ENCODE peak calls at places on chromosomes 12 and 14, in seven cellular contexts. S is ELR; H is PC-3; X is activated CD4-positive, alpha-beta T cell treated with anti-CD3 and anti-CD28 coated beads for 36 hours; A is SIG-M5; K is CD8-positive, alpha-beta T cell; R is germinal center. Q is an unnamed sample.

GRCh38 chr12:27480031-27480430 is 33.5 kb downstream of the SMCO2 start:
- DNase-seq in H (no peak), S (no peak), X (no peak), K (no peak), R (no peak), A (no peak), Q (no peak)

GRCh38 chr12:120982659-120983058 is 4.3 kb downstream of the HNF1A start:
- DNase-seq in H (no peak), S (no peak), A (no peak), X (no peak), K (no peak), R (no peak), Q (no peak)

GRCh38 chr14:48703728-48704467 is 882.3 kb downstream of the RPS29 start:
- DNase-seq in A (no peak), K (no peak), X (no peak), S (no peak), H (no peak), R (no peak), Q (no peak)

GRCh38 chr12:57430117-57430930 is 519 bp downstream of the R3HDM2 start:
- DNase-seq in H (peak), K (peak), R (no peak), S (no peak), X (peak), A (no peak), Q (peak)

GRCh38 chr12:96434107-96434506 is 33.9 kb upstream of the CDK17 start:
- DNase-seq in X (peak), A (peak), S (peak), R (no peak), H (no peak), K (peak), Q (peak)

GRCh38 chr12:125079943-125080645 is 14.9 kb downstream of the AACS start:
- DNase-seq in S (no peak), A (no peak), K (no peak), X (no peak), R (no peak), H (no peak), Q (no peak)

GRCh38 chr12:49582201-49582600 is 14.3 kb upstream of the MCRS1 start:
- DNase-seq in K (no peak), A (no peak), R (no peak), H (no peak), X (no peak), S (no peak), Q (no peak)

GRCh38 chr12:55899035-55899434 is 28.7 kb downstream of the PYM1 start:
- DNase-seq in X (peak), A (no peak), S (peak), H (no peak), K (no peak), R (no peak), Q (peak)

GRCh38 chr14:99188721-99189120 is 83.3 kb downstream of the BCL11B start:
- DNase-seq in H (no peak), A (no peak), S (no peak), R (no peak), X (peak), K (peak), Q (peak)

GRCh38 chr12:51661836-51662235 is 70.8 kb downstream of the SCN8A start:
- DNase-seq in S (no peak), K (no peak), A (no peak), X (no peak), H (no peak), R (no peak), Q (no peak)

GRCh38 chr14:103280278-103280917 is 53.6 kb upstream of the EIF5 start:
- DNase-seq in R (no peak), S (no peak), A (no peak), K (no peak), X (no peak), H (no peak), Q (no peak)

GRCh38 chr12:79407671-79408622 is 282.8 kb downstream of the PAWR start:
- DNase-seq in X (peak), A (no peak), R (peak), S (peak), H (peak), K (no peak), Q (peak)

GRCh38 chr14:100873083-100873482 is 30.4 kb downstream of the RTL1 start:
- DNase-seq in S (peak), X (no peak), R (no peak), H (no peak), A (no peak), K (no peak), Q (no peak)

GRCh38 chr12:64085154-64085553 is 136.9 kb downstream of the KICS2 start:
- DNase-seq in A (no peak), R (no peak), S (no peak), K (no peak), X (no peak), H (no peak), Q (no peak)

GRCh38 chr12:87930033-87930432 is 99.2 kb downstream of the C12orf50 start:
- DNase-seq in A (no peak), H (peak), R (no peak), K (no peak), S (peak), X (no peak), Q (no peak)

GRCh38 chr14:100661340-100661712 is 65.4 kb upstream of the DLK1 start:
- DNase-seq in H (no peak), R (no peak), A (no peak), X (no peak), S (no peak), K (no peak), Q (no peak)

GRCh38 chr14:81219821-81220487 is 805 bp downstream of the GTF2A1 start:
- DNase-seq in R (peak), H (peak), A (no peak), S (peak), K (peak), X (peak), Q (peak)

GRCh38 chr14:56195219-56195618 is 77.0 kb downstream of the PELI2 start:
- DNase-seq in R (no peak), A (no peak), K (no peak), H (no peak), S (no peak), X (no peak), Q (no peak)

GRCh38 chr12:113561381-113561780 is 89.7 kb upstream of the LHX5 start:
- DNase-seq in R (no peak), X (no peak), K (no peak), S (no peak), H (no peak), A (no peak), Q (no peak)

GRCh38 chr14:61699092-61699491 is 3.8 kb downstream of the HIF1A start:
- DNase-seq in K (no peak), S (no peak), X (no peak), H (no peak), R (no peak), A (no peak), Q (no peak)

GRCh38 chr14:33435911-33436310 is 497.2 kb downstream of the NPAS3 start:
- DNase-seq in S (peak), A (no peak), H (peak), X (peak), K (no peak), R (no peak), Q (no peak)

GRCh38 chr12:32309811-32310755 is 89.3 kb upstream of the FGD4 start:
- DNase-seq in A (no peak), K (no peak), S (no peak), R (no peak), X (no peak), H (no peak), Q (no peak)

GRCh38 chr12:51784688-51785087 is 63.8 kb downstream of the FIGNL2 start:
- DNase-seq in S (no peak), A (no peak), R (no peak), K (no peak), H (no peak), X (no peak), Q (no peak)

GRCh38 chr12:130053641-130054040 is 108.6 kb upstream of the FZD10 start:
- DNase-seq in H (no peak), K (no peak), R (no peak), A (no peak), X (no peak), S (no peak), Q (no peak)

GRCh38 chr12:7729683-7730195 is 17.4 kb downstream of the CLEC4C start:
- DNase-seq in X (no peak), A (no peak), S (peak), K (no peak), R (no peak), H (no peak), Q (no peak)

Q was measured in activated naive CD4-positive, alpha-beta T cell treated with anti-CD3 and anti-CD28 coated beads for 36 hours.